ENCODE peak calls at places on chromosomes 11 and 22, in seven cellular contexts. V is GM12878, B is HepG2, A is Panc1, K is upper lobe of left lung, E is GM23338, G is HCT116. J is an unnamed sample.
A peak's percentile ranks its signal among the peaks of the same experiment; 100 is the strongest.

GRCh38 chr22:23823331-23823791 is 15.4 kb downstream of the DERL3 start:
- ATAC-seq in V (no peak), B (no peak), A (no peak), K (no peak), E (no peak), G (no peak), J (no peak)

GRCh38 chr11:93935826-93936225 is 85.3 kb upstream of the HEPHL1 start:
- ATAC-seq in V (no peak), B (no peak), A (no peak), K (no peak), E (no peak), G (no peak), J (no peak)

GRCh38 chr22:28397324-28397723 is 282.3 kb downstream of the TTC28 start:
- ATAC-seq in V (no peak), B (no peak), A (no peak), K (no peak), E (no peak), G (no peak), J (no peak)

GRCh38 chr11:77173494-77173893 is 45.4 kb downstream of the MYO7A start:
- ATAC-seq in V (no peak), B (peak; percentile 66), A (peak; percentile 9), K (no peak), E (no peak), G (no peak), J (no peak)

GRCh38 chr22:46012881-46013281 is 35.9 kb upstream of the WNT7B start:
- ATAC-seq in V (no peak), B (peak; percentile 2), A (no peak), K (no peak), E (no peak), G (no peak), J (peak; percentile 2)

GRCh38 chr11:554428-554823 is 6.1 kb downstream of the LMNTD2 start:
- ATAC-seq in V (peak; percentile 9), B (peak; percentile 1), A (peak; percentile 25), K (no peak), E (peak; percentile 14), G (peak; percentile 43), J (no peak)

GRCh38 chr22:29661355-29661754 is 57.9 kb downstream of the NF2 start:
- ATAC-seq in V (no peak), B (no peak), A (no peak), K (peak; percentile 50), E (no peak), G (no peak), J (no peak)

GRCh38 chr22:34297536-34298120 is 377.4 kb upstream of the LARGE1 start:
- ATAC-seq in V (no peak), B (no peak), A (no peak), K (no peak), E (no peak), G (no peak), J (no peak)

GRCh38 chr11:86515297-86516094 is 140.8 kb downstream of the CCDC81 start:
- ATAC-seq in V (no peak), B (no peak), A (peak; percentile 92), K (peak; percentile 40), E (no peak), G (peak; percentile 49), J (no peak)

GRCh38 chr11:128772814-128773213 is 78.9 kb downstream of the FLI1 start:
- ATAC-seq in V (no peak), B (no peak), A (no peak), K (peak; percentile 53), E (no peak), G (no peak), J (peak; percentile 31)

GRCh38 chr11:119101759-119102423 is at the start of gene DPAGT1:
- ATAC-seq in V (peak; percentile 91), B (peak; percentile 88), A (peak; percentile 92), K (peak; percentile 97), E (peak; percentile 87), G (peak; percentile 80), J (peak; percentile 96)
- TF ChIP-seq POLR2AphosphoS5 in V (no peak), B (peak; percentile 25), A (peak; percentile 74), K (peak; percentile 65), E (no peak), G (peak; percentile 46), J (peak; percentile 40)

GRCh38 chr22:20430101-20430640 is 7.5 kb downstream of the SCARF2 start:
- ATAC-seq in V (no peak), B (no peak), A (no peak), K (no peak), E (no peak), G (no peak), J (no peak)
- H3K4me3 ChIP-seq in V (no peak overlapping the region), B (no peak overlapping the region), A (no peak overlapping the region), K (peak overlapping the region; percentile 55), E (peak overlapping the region; percentile 48), G (peak overlapping the region; percentile 33), J (peak overlapping the region; percentile 37)

DNA sequence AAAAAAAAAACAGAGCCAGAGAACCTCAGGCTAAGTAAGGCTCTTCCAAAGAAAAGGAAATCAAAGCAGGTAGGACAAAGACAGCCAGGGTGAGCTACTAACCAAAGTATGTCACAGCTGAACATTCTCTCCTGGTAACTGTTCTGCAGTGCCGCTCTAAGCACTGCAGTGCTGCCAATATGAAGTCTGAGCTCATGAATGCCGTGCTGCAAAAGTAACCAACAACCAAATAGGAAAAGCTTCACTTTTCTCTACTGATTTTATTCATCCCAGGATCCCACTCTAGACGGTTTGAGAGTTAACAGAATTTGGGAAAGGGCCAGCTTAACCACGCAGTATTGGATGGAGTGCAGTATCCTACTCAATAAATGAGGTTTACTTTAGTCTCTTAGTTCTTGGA is 3.5 kb downstream of the SIK3 start:
- ATAC-seq in V (peak; percentile 13), B (no peak), A (no peak), K (no peak), E (no peak), G (no peak), J (no peak)
- TF ChIP-seq POLR2AphosphoS5 in V (no peak), B (no peak), A (no peak), K (no peak), E (no peak), G (no peak), J (no peak)

DNA sequence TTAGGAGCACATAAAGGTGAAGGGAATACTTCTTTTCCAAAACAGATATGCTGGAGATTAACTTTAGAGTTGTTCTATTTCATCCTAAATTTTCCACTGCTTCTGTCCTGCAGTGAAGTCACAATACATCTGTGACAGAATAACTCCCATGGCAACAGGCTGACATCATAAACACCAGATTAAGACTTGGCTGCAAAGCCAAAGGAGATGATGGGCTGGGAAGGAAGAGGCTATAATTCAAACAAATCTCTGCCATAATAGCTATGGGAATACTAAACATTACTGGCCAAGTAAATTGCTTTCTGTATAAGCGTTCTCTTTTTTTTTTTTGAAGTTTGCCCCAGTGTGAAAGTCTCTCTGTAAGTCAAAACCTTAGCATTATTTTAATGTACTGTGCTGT is 107.7 kb downstream of the CADM1 start:
- ATAC-seq in V (no peak), B (no peak), A (no peak), K (no peak), E (no peak), G (no peak), J (no peak)
- H3K4me3 ChIP-seq in V (no peak overlapping the region), B (no peak overlapping the region), A (no peak overlapping the region), K (no peak overlapping the region), E (no peak overlapping the region), G (no peak overlapping the region), J (no peak overlapping the region)

GRCh38 chr11:44954051-44954906 is 3.6 kb upstream of the TP53I11 start:
- ATAC-seq in V (no peak), B (no peak), A (no peak), K (no peak), E (no peak), G (no peak), J (no peak)

GRCh38 chr11:44958165-44958564 is 7.5 kb upstream of the TP53I11 start:
- ATAC-seq in V (no peak), B (no peak), A (peak; percentile 14), K (no peak), E (no peak), G (no peak), J (no peak)

GRCh38 chr11:44952500-44953260 is 2.0 kb upstream of the TP53I11 start:
- ATAC-seq in V (no peak), B (no peak), A (no peak), K (no peak), E (no peak), G (no peak), J (no peak)

GRCh38 chr11:44957051-44957515 is 6.4 kb upstream of the TP53I11 start:
- ATAC-seq in V (no peak), B (no peak), A (no peak), K (no peak), E (peak; percentile 41), G (no peak), J (peak; percentile 27)

DNA sequence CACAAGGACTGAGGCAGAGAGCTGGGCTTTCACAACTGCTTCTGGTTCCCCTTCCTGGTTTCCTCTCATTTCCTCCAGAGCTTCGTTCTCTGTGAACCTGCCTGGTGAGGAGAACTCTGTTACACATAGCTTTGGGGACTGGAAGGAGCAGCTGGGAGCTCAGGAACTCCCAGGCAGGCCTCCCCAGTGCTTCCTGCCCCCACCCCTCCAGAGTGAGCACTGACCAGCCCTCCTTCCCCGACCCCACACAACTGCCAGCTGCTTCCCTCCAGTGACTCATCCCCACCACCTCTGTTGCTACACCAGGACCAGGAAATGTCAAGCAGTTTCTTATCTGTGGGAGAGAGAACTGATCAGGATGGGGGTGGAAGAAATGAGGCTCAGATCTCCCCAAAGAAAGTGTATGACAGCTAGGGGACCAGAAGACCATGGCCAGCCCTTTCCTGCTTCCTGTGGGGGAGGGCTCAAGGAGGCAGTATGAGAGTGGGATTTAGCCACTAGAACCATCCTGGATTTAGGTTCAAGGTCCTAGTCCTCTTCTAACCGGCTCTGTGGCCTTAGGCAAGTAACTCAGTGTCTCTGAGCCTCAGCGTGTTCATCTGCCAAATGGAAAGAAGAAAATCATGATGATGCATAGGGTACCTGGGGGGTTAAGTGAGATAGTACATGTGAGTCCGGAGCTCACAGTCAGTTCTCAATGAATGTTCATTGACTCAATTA is 4.5 kb upstream of the TP53I11 start:
- ATAC-seq in V (no peak), B (no peak), A (no peak), K (peak; percentile 65), E (no peak), G (no peak), J (peak; percentile 67)
- TF ChIP-seq POLR2AphosphoS5 in V (no peak), B (no peak), A (no peak), K (peak; percentile 80), E (no peak), G (no peak), J (peak; percentile 36)

DNA sequence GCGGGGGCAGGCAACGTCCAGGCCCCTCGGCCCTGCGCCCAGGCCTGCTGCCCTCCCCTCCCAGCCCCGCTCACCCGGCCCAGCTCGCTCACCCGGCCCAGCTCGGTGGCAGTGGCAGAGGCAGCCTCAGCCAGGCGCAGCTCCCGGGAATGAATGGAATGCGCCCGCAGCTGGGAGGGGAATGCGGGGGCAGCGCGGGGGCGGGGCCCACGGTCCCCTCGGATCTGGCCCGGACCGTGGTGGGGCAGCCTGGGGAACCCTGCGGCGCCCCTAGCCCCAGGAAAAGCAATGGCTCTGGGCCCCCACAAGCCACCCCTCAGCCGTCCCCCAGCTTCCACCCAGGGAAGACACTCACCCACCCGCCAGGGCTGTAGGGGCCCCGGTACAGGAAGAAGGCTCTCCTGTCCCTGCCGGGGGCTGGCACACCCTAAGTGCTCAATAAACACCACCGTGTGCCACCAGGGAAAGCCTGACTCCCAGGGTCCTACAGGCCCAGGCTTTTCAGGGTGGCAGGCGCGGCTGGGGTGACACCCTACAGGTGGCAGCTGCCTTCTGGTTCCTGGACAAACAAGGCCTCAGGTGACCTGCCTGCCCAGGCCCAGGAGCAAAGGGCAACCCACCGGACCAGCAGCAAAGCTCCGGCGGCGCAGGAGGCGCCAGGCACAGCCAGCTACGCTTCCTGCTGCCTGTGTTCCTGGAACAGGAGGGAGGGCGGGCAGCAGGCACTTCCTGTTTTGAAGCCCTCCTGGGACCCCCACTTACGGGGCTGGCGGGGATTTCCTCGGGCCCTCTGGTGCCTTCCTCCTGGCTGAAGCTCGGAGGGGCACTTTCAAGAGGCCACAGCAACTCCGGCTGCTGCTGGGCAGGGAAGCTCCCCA is 13.8 kb downstream of the PLXNB2 start:
- ATAC-seq in V (peak; percentile 33), B (peak; percentile 77), A (peak; percentile 68), K (peak; percentile 73), E (peak; percentile 91), G (peak; percentile 79), J (peak; percentile 90)
- H3K4me3 ChIP-seq in V (peak overlapping the region; percentile 19), B (peak overlapping the region; percentile 74), A (peak overlapping the region; percentile 16), K (peak overlapping the region; percentile 37), E (peak overlapping the region; percentile 48), G (peak overlapping the region; percentile 40), J (peak overlapping the region; percentile 5)

J was measured in gastroesophageal sphincter.